ENCODE peak calls at places on chromosome 1, in four cellular contexts. C is body of pancreas; Y is activated CD4-positive, alpha-beta T cell treated with anti-CD3 and anti-CD28 coated beads for 4 hours; U is RCC 7860. A is an unnamed sample.

GRCh38 chr1:195714248-195714647 is 894.0 kb downstream of the KCNT2 start:
- DNase-seq in C (no peak), Y (no peak), U (no peak), A (no peak)

GRCh38 chr1:155183775-155184221 is 10.1 kb downstream of the TRIM46 start:
- DNase-seq in C (no peak), Y (no peak), U (no peak), A (no peak)

GRCh38 chr1:64495878-64496277 is 25.9 kb downstream of the CACHD1 start:
- DNase-seq in C (no peak), Y (no peak), U (no peak), A (no peak)

GRCh38 chr1:216723274-216723780 is at the start of gene ESRRG:
- DNase-seq in C (peak), Y (no peak), U (no peak), A (peak)

GRCh38 chr1:214568328-214568727 is 16.9 kb upstream of the PTPN14 start:
- DNase-seq in C (no peak), Y (no peak), U (no peak), A (no peak)

GRCh38 chr1:69479734-69480133 is 88.0 kb upstream of the LRRC7 start:
- DNase-seq in C (no peak), Y (no peak), U (no peak), A (no peak)

GRCh38 chr1:179941439-179941838 is 13.2 kb upstream of the CEP350 start:
- DNase-seq in C (no peak), Y (no peak), U (no peak), A (no peak)

GRCh38 chr1:2863149-2863963 is 61.9 kb upstream of the TTC34 start:
- DNase-seq in C (no peak), Y (no peak), U (no peak), A (no peak)

GRCh38 chr1:200139661-200140250 is 112.2 kb downstream of the NR5A2 start:
- DNase-seq in C (peak), Y (peak), U (peak), A (peak)

GRCh38 chr1:82838066-82838465 is 1037.3 kb downstream of the ADGRL2 start:
- DNase-seq in C (no peak), Y (no peak), U (no peak), A (peak)

GRCh38 chr1:116373451-116374339 is 651 bp downstream of the ATP1A1 start:
- DNase-seq in C (peak), Y (peak), U (no peak), A (no peak)

A was measured in kidney epithelial cell.